ENCODE peak calls at places on chromosome 4, in seven cellular contexts. T, H, G, N, I, J and O are unnamed samples.

GRCh38 chr4:78065514-78066192 is 8.5 kb downstream of the FRAS1 start:
- DNase-seq in T (no peak), H (no peak), G (no peak), N (no peak), I (no peak), J (no peak), O (no peak)

GRCh38 chr4:58871509-58871908 is 1761.3 kb upstream of the IGFBP7 start:
- DNase-seq in T (no peak), H (no peak), G (no peak), N (no peak), I (no peak), J (no peak), O (no peak)

GRCh38 chr4:114601304-114602052 is 2.9 kb downstream of the UGT8 start:
- DNase-seq in T (no peak), H (no peak), G (peak; percentile 30), N (no peak), I (no peak), J (no peak), O (no peak)

GRCh38 chr4:31613946-31614623 is 893.9 kb downstream of the PCDH7 start:
- DNase-seq in T (no peak), H (peak; percentile 21), G (no peak), N (no peak), I (peak; percentile 14), J (no peak), O (no peak)

GRCh38 chr4:184529283-184529682 is 54.9 kb upstream of the IRF2 start:
- DNase-seq in T (no peak), H (no peak), G (no peak), N (no peak), I (no peak), J (no peak), O (no peak)

GRCh38 chr4:128519163-128519810 is 231.7 kb upstream of the PGRMC2 start:
- DNase-seq in T (no peak), H (no peak), G (no peak), N (no peak), I (peak; percentile 81), J (no peak), O (no peak)

GRCh38 chr4:184756399-184756798 is 22.5 kb upstream of the CENPU start:
- DNase-seq in T (no peak), H (no peak), G (no peak), N (no peak), I (peak; percentile 57), J (no peak), O (no peak)

GRCh38 chr4:5206391-5206790 is 155.1 kb downstream of the STK32B start:
- DNase-seq in T (no peak), H (no peak), G (no peak), N (no peak), I (peak; percentile 43), J (no peak), O (no peak)

GRCh38 chr4:60129740-60130139 is 1070.4 kb upstream of the ADGRL3 start:
- DNase-seq in T (no peak), H (no peak), G (no peak), N (no peak), I (no peak), J (no peak), O (no peak)

GRCh38 chr4:10082459-10083272 is 33.9 kb downstream of the WDR1 start:
- DNase-seq in T (no peak), H (no peak), G (no peak), N (no peak), I (no peak), J (no peak), O (no peak)

GRCh38 chr4:48109413-48110263 is 24.4 kb downstream of the TXK start:
- DNase-seq in T (no peak), H (peak; percentile 70), G (peak; percentile 46), N (no peak), I (peak; percentile 56), J (no peak), O (no peak)

GRCh38 chr4:166017804-166018203 is 144.8 kb downstream of the TLL1 start:
- DNase-seq in T (no peak), H (no peak), G (no peak), N (no peak), I (no peak), J (no peak), O (no peak)

GRCh38 chr4:101198741-101199339 is 148.5 kb downstream of the PPP3CA start:
- DNase-seq in T (no peak), H (no peak), G (no peak), N (no peak), I (no peak), J (no peak), O (no peak)

GRCh38 chr4:99723555-99724450 is 66.2 kb upstream of the C4orf54 start:
- DNase-seq in T (peak; percentile 6), H (no peak), G (no peak), N (no peak), I (peak; percentile 87), J (no peak), O (peak; percentile 19)

GRCh38 chr4:30295652-30296051 is 424.5 kb upstream of the PCDH7 start:
- DNase-seq in T (no peak), H (peak; percentile 22), G (no peak), N (no peak), I (no peak), J (no peak), O (no peak)

GRCh38 chr4:100869266-100869665 is 351.4 kb upstream of the EMCN start:
- DNase-seq in T (no peak), H (no peak), G (no peak), N (no peak), I (no peak), J (no peak), O (no peak)

GRCh38 chr4:88705805-88706518 is 8.3 kb upstream of the NAP1L5 start:
- DNase-seq in T (no peak), H (no peak), G (no peak), N (no peak), I (peak; percentile 23), J (no peak), O (no peak)

GRCh38 chr4:20368926-20369325 is 117.2 kb downstream of the SLIT2 start:
- DNase-seq in T (no peak), H (no peak), G (no peak), N (no peak), I (peak; percentile 33), J (no peak), O (no peak)

GRCh38 chr4:78645853-78646757 is 94.5 kb downstream of the ANXA3 start:
- DNase-seq in T (peak; percentile 52), H (no peak), G (no peak), N (no peak), I (peak; percentile 97), J (no peak), O (no peak)

GRCh38 chr4:52510939-52511583 is 148.0 kb downstream of the USP46 start:
- DNase-seq in T (no peak), H (no peak), G (no peak), N (no peak), I (no peak), J (no peak), O (no peak)

GRCh38 chr4:165612936-165613335 is 234.1 kb downstream of the CPE start:
- DNase-seq in T (no peak), H (no peak), G (no peak), N (no peak), I (no peak), J (no peak), O (no peak)

GRCh38 chr4:76377922-76378321 is 43.0 kb downstream of the CCDC158 start:
- DNase-seq in T (no peak), H (peak; percentile 69), G (peak; percentile 23), N (no peak), I (peak; percentile 64), J (peak; percentile 31), O (peak; percentile 61)

GRCh38 chr4:102541708-102542107 is 40.5 kb downstream of the NFKB1 start:
- DNase-seq in T (no peak), H (peak; percentile 61), G (no peak), N (no peak), I (no peak), J (no peak), O (peak; percentile 31)

GRCh38 chr4:116489739-116490138 is 595.6 kb downstream of the TRAM1L1 start:
- DNase-seq in T (no peak), H (no peak), G (no peak), N (no peak), I (no peak), J (no peak), O (no peak)

GRCh38 chr4:99863804-99864203 is 30.4 kb downstream of the LAMTOR3 start:
- DNase-seq in T (no peak), H (no peak), G (no peak), N (no peak), I (peak; percentile 74), J (no peak), O (no peak)

DNA sequence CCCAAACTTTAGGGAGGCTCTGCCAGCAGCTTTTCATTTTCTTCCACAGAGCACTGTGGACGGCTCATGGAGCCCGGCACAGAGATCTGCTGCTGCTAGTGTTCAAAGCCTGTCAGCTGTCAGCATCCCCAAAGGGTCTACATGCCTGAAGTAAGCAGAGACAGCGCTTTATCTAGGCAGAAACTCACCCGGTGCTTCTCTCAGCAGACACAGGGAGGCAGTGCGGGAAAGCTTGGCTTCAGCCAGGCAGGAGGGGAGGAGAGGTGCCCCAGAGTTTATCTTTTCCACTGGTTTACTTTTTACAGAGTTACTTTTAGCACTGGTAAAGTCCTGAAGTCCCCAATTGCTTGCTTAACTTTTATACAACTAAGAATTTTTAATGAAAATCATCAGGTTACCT is 339.3 kb downstream of the NKX6-1 start:
- DNase-seq in T (no peak), H (peak; percentile 79), G (no peak), N (no peak), I (no peak), J (no peak), O (no peak)
- TF ChIP-seq CTCF in T (no peak), H (peak; percentile 62), G (no peak), N (peak; percentile 66), I (peak; percentile 14), J (no peak), O (no peak)

DNA sequence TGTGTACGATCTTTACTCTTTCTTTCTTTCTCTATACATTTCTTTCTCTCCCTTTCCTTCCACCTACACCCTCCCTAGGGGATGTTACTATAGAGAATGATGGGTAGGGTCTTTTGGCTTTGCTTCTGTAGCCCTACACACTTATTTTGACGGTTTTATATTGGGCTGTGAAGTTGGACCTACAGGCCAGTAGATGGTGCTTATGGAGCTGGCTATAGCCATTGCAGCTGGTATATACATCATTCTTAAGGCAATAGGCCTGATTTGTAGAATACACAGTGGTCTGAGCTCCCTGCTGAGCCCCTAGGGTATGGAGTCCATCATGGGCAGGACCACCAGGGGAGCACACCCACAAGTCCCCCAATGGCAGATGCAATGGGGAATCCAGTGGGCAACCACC is 1869.7 kb downstream of the STIM2 start:
- DNase-seq in T (no peak), H (no peak), G (no peak), N (no peak), I (no peak), J (no peak), O (no peak)
- TF ChIP-seq CTCF in T (no peak), H (no peak), G (no peak), N (no peak), I (no peak), J (no peak), O (no peak)

GRCh38 chr4:8250167-8250566 is 19.4 kb upstream of the HTRA3 start:
- DNase-seq in T (no peak), H (no peak), G (no peak), N (no peak), I (no peak), J (no peak), O (no peak)
- TF ChIP-seq CTCF in T (no peak), H (no peak), G (no peak), N (no peak), I (no peak), J (no peak), O (no peak)

DNA sequence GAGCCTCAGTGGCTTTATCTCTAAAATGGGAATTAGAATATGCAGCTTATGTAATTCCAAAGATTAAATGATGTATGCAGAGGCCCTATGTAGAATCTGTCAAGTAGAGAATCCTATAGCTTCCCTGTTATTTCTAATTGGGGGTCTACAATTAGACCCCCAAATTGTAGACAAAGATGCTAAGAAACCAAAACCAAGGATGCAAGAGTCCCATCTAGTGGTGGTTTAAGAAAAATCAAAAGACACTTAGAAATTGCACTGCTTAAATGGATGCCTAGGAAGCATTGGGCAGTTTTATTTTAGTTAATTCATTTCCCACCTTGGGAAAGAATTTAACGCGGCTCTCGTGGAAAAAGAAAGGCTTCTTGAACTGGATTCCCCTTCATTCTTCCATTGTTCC is 115.2 kb downstream of the GABRA2 start:
- DNase-seq in T (no peak), H (peak; percentile 16), G (no peak), N (no peak), I (peak; percentile 1), J (no peak), O (no peak)
- TF ChIP-seq CTCF in T (no peak), H (peak; percentile 62), G (peak; percentile 32), N (peak; percentile 65), I (no peak), J (no peak), O (no peak)